ENCODE peak calls at places on chromosomes 11 and 22, in ten cellular contexts. I, E, M, T, V, R, Z, B, L and Y are unnamed samples.

GRCh38 chr11:84722583-84723108 is 904.5 kb downstream of the DLG2 start:
- DNase-seq in I (no peak), E (no peak), M (no peak), T (no peak), V (no peak), R (no peak), Z (peak; percentile 53), B (no peak), L (peak; percentile 6), Y (no peak)

GRCh38 chr11:95699631-95700470 is 89.7 kb downstream of the FAM76B start:
- DNase-seq in I (peak; percentile 50), E (no peak), M (no peak), T (peak; percentile 33), V (peak; percentile 61), R (no peak), Z (no peak), B (no peak), L (no peak), Y (no peak)

GRCh38 chr11:40130427-40130826 is 1329.0 kb downstream of the LRRC4C start:
- DNase-seq in I (no peak), E (no peak), M (no peak), T (no peak), V (no peak), R (no peak), Z (no peak), B (peak; percentile 27), L (no peak), Y (no peak)

GRCh38 chr11:120293038-120293800 is 31.9 kb upstream of the TLCD5 start:
- DNase-seq in I (no peak), E (no peak), M (no peak), T (no peak), V (no peak), R (no peak), Z (no peak), B (no peak), L (no peak), Y (no peak)

GRCh38 chr22:22816766-22817410 is 70.7 kb upstream of the IGLL5 start:
- DNase-seq in I (no peak), E (no peak), M (no peak), T (no peak), V (no peak), R (no peak), Z (no peak), B (no peak), L (no peak), Y (no peak)

GRCh38 chr22:41290262-41291221 is 4.6 kb upstream of the RANGAP1 start:
- DNase-seq in I (peak; percentile 76), E (no peak), M (peak; percentile 91), T (no peak), V (peak; percentile 69), R (no peak), Z (no peak), B (no peak), L (no peak), Y (no peak)

GRCh38 chr11:84855846-84856245 is 771.3 kb downstream of the DLG2 start:
- DNase-seq in I (peak; percentile 81), E (no peak), M (no peak), T (no peak), V (peak; percentile 67), R (no peak), Z (no peak), B (no peak), L (no peak), Y (no peak)

GRCh38 chr11:59756845-59757244 is 1.7 kb downstream of the STX3 start:
- DNase-seq in I (no peak), E (no peak), M (peak; percentile 57), T (no peak), V (peak; percentile 11), R (no peak), Z (no peak), B (no peak), L (no peak), Y (no peak)

GRCh38 chr22:20056696-20057386 is 23.2 kb upstream of the DGCR8 start:
- DNase-seq in I (no peak), E (no peak), M (no peak), T (no peak), V (no peak), R (no peak), Z (no peak), B (no peak), L (no peak), Y (no peak)

GRCh38 chr11:35323076-35323868 is 96.1 kb downstream of the SLC1A2 start:
- DNase-seq in I (peak; percentile 46), E (no peak), M (no peak), T (no peak), V (peak; percentile 30), R (no peak), Z (no peak), B (no peak), L (no peak), Y (no peak)

GRCh38 chr11:70080763-70081162 is 2.6 kb downstream of the ANO1 start:
- DNase-seq in I (peak; percentile 12), E (no peak), M (peak; percentile 47), T (no peak), V (no peak), R (no peak), Z (no peak), B (no peak), L (no peak), Y (no peak)

GRCh38 chr11:33980896-33981295 is 70.6 kb upstream of the CAPRIN1 start:
- DNase-seq in I (no peak), E (peak; percentile 74), M (no peak), T (no peak), V (no peak), R (no peak), Z (peak; percentile 59), B (no peak), L (no peak), Y (peak; percentile 18)

GRCh38 chr11:67434395-67434881 is 3.0 kb downstream of the PTPRCAP start:
- DNase-seq in I (no peak), E (no peak), M (no peak), T (peak; percentile 51), V (no peak), R (no peak), Z (no peak), B (no peak), L (no peak), Y (no peak)

GRCh38 chr11:128603752-128604472 is 16.6 kb upstream of the ETS1 start:
- DNase-seq in I (no peak), E (no peak), M (no peak), T (no peak), V (no peak), R (no peak), Z (no peak), B (no peak), L (peak; percentile 80), Y (no peak)

GRCh38 chr11:77119531-77119936 is 8.5 kb upstream of the MYO7A start:
- DNase-seq in I (no peak), E (no peak), M (no peak), T (no peak), V (no peak), R (no peak), Z (no peak), B (no peak), L (no peak), Y (no peak)

GRCh38 chr11:112961751-112962747 is 829 bp downstream of the NCAM1 start:
- DNase-seq in I (no peak), E (peak; percentile 64), M (peak; percentile 21), T (no peak), V (peak; percentile 27), R (no peak), Z (peak; percentile 73), B (peak; percentile 50), L (no peak), Y (peak; percentile 34)

GRCh38 chr11:100981196-100981824 is 148.3 kb downstream of the PGR start:
- DNase-seq in I (no peak), E (no peak), M (no peak), T (no peak), V (no peak), R (no peak), Z (no peak), B (no peak), L (no peak), Y (no peak)

GRCh38 chr11:66136752-66137123 is 66.7 kb downstream of the PACS1 start:
- DNase-seq in I (peak; percentile 54), E (no peak), M (peak; percentile 40), T (no peak), V (peak; percentile 20), R (no peak), Z (no peak), B (no peak), L (no peak), Y (no peak)

GRCh38 chr11:64976651-64977050 is 4.7 kb upstream of the MAJIN start:
- DNase-seq in I (no peak), E (no peak), M (no peak), T (no peak), V (no peak), R (no peak), Z (no peak), B (no peak), L (no peak), Y (no peak)

GRCh38 chr11:94909371-94909820 is 64.0 kb downstream of the CWC15 start:
- DNase-seq in I (peak; percentile 59), E (no peak), M (no peak), T (no peak), V (no peak), R (no peak), Z (no peak), B (no peak), L (no peak), Y (no peak)

GRCh38 chr22:37549704-37550059 is 10.6 kb upstream of the CDC42EP1 start:
- DNase-seq in I (peak; percentile 60), E (no peak), M (no peak), T (no peak), V (peak; percentile 89), R (no peak), Z (no peak), B (peak; percentile 85), L (no peak), Y (no peak)

GRCh38 chr22:48819232-48819631 is 1008.4 kb downstream of the BRD1 start:
- DNase-seq in I (no peak), E (no peak), M (no peak), T (no peak), V (no peak), R (no peak), Z (no peak), B (no peak), L (no peak), Y (no peak)

GRCh38 chr11:112345708-112346107 is 85.0 kb upstream of the PLET1 start:
- DNase-seq in I (no peak), E (no peak), M (no peak), T (no peak), V (no peak), R (no peak), Z (no peak), B (no peak), L (no peak), Y (no peak)

GRCh38 chr11:69734367-69734766 is 30.5 kb upstream of the FGF19 start:
- DNase-seq in I (no peak), E (no peak), M (no peak), T (no peak), V (no peak), R (no peak), Z (no peak), B (no peak), L (no peak), Y (no peak)

GRCh38 chr11:1301220-1302000 is 8.0 kb downstream of the TOLLIP start:
- DNase-seq in I (no peak), E (no peak), M (no peak), T (no peak), V (no peak), R (no peak), Z (no peak), B (no peak), L (no peak), Y (no peak)

GRCh38 chr22:36971726-36972125 is 47.5 kb downstream of the TST start:
- DNase-seq in I (no peak), E (no peak), M (no peak), T (no peak), V (no peak), R (no peak), Z (no peak), B (no peak), L (no peak), Y (no peak)

GRCh38 chr11:8318536-8318935 is 54.9 kb upstream of the LMO1 start:
- DNase-seq in I (no peak), E (no peak), M (no peak), T (no peak), V (no peak), R (no peak), Z (no peak), B (no peak), L (peak; percentile 5), Y (no peak)

GRCh38 chr11:59943996-59944395 is 5.8 kb downstream of the OOSP1 start:
- DNase-seq in I (no peak), E (no peak), M (no peak), T (no peak), V (no peak), R (no peak), Z (no peak), B (no peak), L (no peak), Y (no peak)